ENCODE peak calls at places on chromosomes 16 and 17, in nine cellular contexts. E is D721Med; I is GM19239; V is fibroblast of lung; B is CD8-positive, alpha-beta T cell; C is T1000; Z is left ventricle myocardium inferior; U is ELR; D is activated T-cell treated with anti-CD3 and anti-CD28 coated beads for 4 hours. W is an unnamed sample.

GRCh38 chr17:69672924-69673323 is 258.4 kb downstream of the MAP2K6 start:
- DNase-seq in I (no peak), D (no peak), V (peak), E (no peak), Z (no peak), U (peak), B (no peak), C (no peak), W (no peak)

GRCh38 chr16:69511641-69512040 is 54.1 kb upstream of the NFAT5 start:
- DNase-seq in D (no peak), I (no peak), B (no peak), V (no peak), Z (no peak), C (no peak), U (no peak), E (no peak), W (no peak)

GRCh38 chr17:42062673-42063072 is 12.3 kb upstream of the C17orf113 start:
- DNase-seq in I (no peak), B (no peak), V (no peak), D (no peak), E (no peak), C (no peak), U (no peak), Z (no peak), W (no peak)

GRCh38 chr17:17387017-17387416 is 83.8 kb downstream of the NT5M start:
- DNase-seq in U (no peak), Z (no peak), E (no peak), C (no peak), D (no peak), V (no peak), I (no peak), B (no peak), W (no peak)

GRCh38 chr16:1331712-1332617 is 1.5 kb upstream of the BAIAP3 start:
- DNase-seq in U (peak), C (peak), E (no peak), B (peak), V (peak), I (peak), Z (peak), D (no peak), W (peak)

GRCh38 chr17:35241520-35241919 is 1.4 kb upstream of the SLFN5 start:
- DNase-seq in V (no peak), I (no peak), D (no peak), B (peak), U (no peak), C (no peak), E (no peak), Z (no peak), W (no peak)

GRCh38 chr16:73023752-73024570 is 24.0 kb downstream of the ZFHX3 start:
- DNase-seq in C (no peak), D (no peak), U (no peak), Z (no peak), B (no peak), I (no peak), E (no peak), V (no peak), W (no peak)

GRCh38 chr16:58755989-58756649 is 22.0 kb upstream of the GOT2 start:
- DNase-seq in C (no peak), Z (peak), U (peak), I (peak), E (no peak), V (peak), B (peak), D (peak), W (peak)

GRCh38 chr16:85234310-85235235 is 122.3 kb upstream of the CIBAR2 start:
- DNase-seq in Z (peak), C (no peak), D (no peak), V (peak), I (no peak), E (peak), U (peak), B (no peak), W (no peak)

GRCh38 chr17:751269-752001 is 629 bp downstream of the GEMIN4 start:
- DNase-seq in V (peak), I (peak), B (peak), Z (peak), U (peak), C (no peak), D (peak), E (no peak), W (peak)

GRCh38 chr17:14760719-14761425 is 460.0 kb downstream of the HS3ST3B1 start:
- DNase-seq in B (no peak), C (no peak), I (no peak), U (no peak), D (no peak), V (no peak), Z (no peak), E (no peak), W (no peak)

GRCh38 chr17:1783834-1784611 is 22.2 kb downstream of the SERPINF1 start:
- DNase-seq in U (peak), D (no peak), B (no peak), Z (peak), V (peak), C (peak), I (no peak), E (no peak), W (peak)

GRCh38 chr17:773467-774319 is 8.4 kb downstream of the GLOD4 start:
- DNase-seq in V (peak), E (no peak), U (no peak), C (no peak), Z (no peak), D (no peak), I (no peak), B (no peak), W (no peak)

GRCh38 chr17:65100316-65101140 is 36.6 kb upstream of the RGS9 start:
- DNase-seq in Z (peak), I (peak), B (peak), U (peak), C (peak), E (peak), V (peak), D (peak), W (peak)

GRCh38 chr16:70789927-70790447 is 11.0 kb downstream of the VAC14 start:
- DNase-seq in E (no peak), B (no peak), V (no peak), D (no peak), I (no peak), C (no peak), U (no peak), Z (no peak), W (no peak)

GRCh38 chr16:27220991-27221390 is 17.7 kb downstream of the KDM8 start:
- DNase-seq in E (no peak), I (no peak), V (no peak), D (no peak), U (no peak), C (no peak), Z (no peak), B (no peak), W (no peak)

GRCh38 chr16:2005646-2006045 is 4.0 kb downstream of the ZNF598 start:
- DNase-seq in D (no peak), C (no peak), Z (no peak), U (no peak), V (no peak), E (no peak), B (no peak), I (no peak), W (no peak)

GRCh38 chr17:38428150-38428642 is at the start of gene ARHGAP23:
- DNase-seq in C (peak), U (peak), V (peak), I (peak), E (no peak), B (peak), Z (peak), D (peak), W (peak)

W was measured in GM10248.